ENCODE peak calls at places on chromosomes 1 and 21, in five cellular contexts. One of them, this sample, is unnamed.

GRCh38 chr1:21937372-21938121 is 437 bp upstream of the HSPG2 start:
- DNase-seq in T-cell: peak
- DNase-seq in left lobe of liver: peak
- DNase-seq in amniotic stem cell: peak
- DNase-seq in Calu3: peak
- DNase-seq in this sample: no peak

GRCh38 chr1:232853994-232854532 is 48.8 kb downstream of the MAP10 start:
- DNase-seq in T-cell: no peak
- DNase-seq in left lobe of liver: no peak
- DNase-seq in amniotic stem cell: peak
- DNase-seq in Calu3: no peak
- DNase-seq in this sample: peak

GRCh38 chr1:234989019-234989418 is 139.6 kb downstream of the TOMM20 start:
- DNase-seq in T-cell: no peak
- DNase-seq in left lobe of liver: no peak
- DNase-seq in amniotic stem cell: no peak
- DNase-seq in Calu3: no peak
- DNase-seq in this sample: no peak

GRCh38 chr1:33350611-33351280 is 29.8 kb upstream of the A3GALT2 start:
- DNase-seq in T-cell: no peak
- DNase-seq in left lobe of liver: no peak
- DNase-seq in amniotic stem cell: no peak
- DNase-seq in Calu3: no peak
- DNase-seq in this sample: no peak

GRCh38 chr1:210540288-210540687 is 211.6 kb downstream of the HHAT start:
- DNase-seq in T-cell: no peak
- DNase-seq in left lobe of liver: no peak
- DNase-seq in amniotic stem cell: no peak
- DNase-seq in Calu3: no peak
- DNase-seq in this sample: no peak

GRCh38 chr1:224432141-224432540 is 2.5 kb downstream of the WDR26 start:
- DNase-seq in T-cell: no peak
- DNase-seq in left lobe of liver: no peak
- DNase-seq in amniotic stem cell: no peak
- DNase-seq in Calu3: no peak
- DNase-seq in this sample: no peak

GRCh38 chr1:28437924-28438699 is 67.7 kb upstream of the RCC1 start:
- DNase-seq in T-cell: no peak
- DNase-seq in left lobe of liver: peak
- DNase-seq in amniotic stem cell: peak
- DNase-seq in Calu3: peak
- DNase-seq in this sample: peak

GRCh38 chr21:44867464-44867863 is 6.0 kb downstream of the PTTG1IP start:
- DNase-seq in T-cell: no peak
- DNase-seq in left lobe of liver: no peak
- DNase-seq in amniotic stem cell: no peak
- DNase-seq in Calu3: no peak
- DNase-seq in this sample: no peak

GRCh38 chr1:246537887-246538286 is 28.2 kb downstream of the TFB2M start:
- DNase-seq in T-cell: no peak
- DNase-seq in left lobe of liver: no peak
- DNase-seq in amniotic stem cell: no peak
- DNase-seq in Calu3: no peak
- DNase-seq in this sample: no peak

GRCh38 chr1:11653616-11654570 is at the start of gene FBXO2:
- DNase-seq in T-cell: no peak
- DNase-seq in left lobe of liver: no peak
- DNase-seq in amniotic stem cell: no peak
- DNase-seq in Calu3: no peak
- DNase-seq in this sample: no peak

GRCh38 chr1:118954286-118954890 is 33.8 kb downstream of the TBX15 start:
- DNase-seq in T-cell: no peak
- DNase-seq in left lobe of liver: no peak
- DNase-seq in amniotic stem cell: no peak
- DNase-seq in Calu3: no peak
- DNase-seq in this sample: no peak

GRCh38 chr1:33516891-33517550 is 44.6 kb downstream of the ZSCAN20 start:
- DNase-seq in T-cell: no peak
- DNase-seq in left lobe of liver: no peak
- DNase-seq in amniotic stem cell: no peak
- DNase-seq in Calu3: no peak
- DNase-seq in this sample: no peak

GRCh38 chr1:91245437-91245836 is 159.2 kb downstream of the HFM1 start:
- DNase-seq in T-cell: no peak
- DNase-seq in left lobe of liver: no peak
- DNase-seq in amniotic stem cell: no peak
- DNase-seq in Calu3: no peak
- DNase-seq in this sample: no peak

GRCh38 chr1:113783254-113784103 is 24.2 kb upstream of the PHTF1 start:
- DNase-seq in T-cell: peak
- DNase-seq in left lobe of liver: no peak
- DNase-seq in amniotic stem cell: no peak
- DNase-seq in Calu3: peak
- DNase-seq in this sample: no peak

GRCh38 chr1:15617874-15618684 is 821 bp downstream of the DDI2 start:
- DNase-seq in T-cell: no peak
- DNase-seq in left lobe of liver: no peak
- DNase-seq in amniotic stem cell: no peak
- DNase-seq in Calu3: peak
- DNase-seq in this sample: no peak

GRCh38 chr1:198932351-198932991 is 293.6 kb downstream of the PTPRC start:
- DNase-seq in T-cell: no peak
- DNase-seq in left lobe of liver: no peak
- DNase-seq in amniotic stem cell: no peak
- DNase-seq in Calu3: peak
- DNase-seq in this sample: no peak

GRCh38 chr1:155218854-155219591 is 10.5 kb downstream of the MTX1 start:
- DNase-seq in T-cell: peak
- DNase-seq in left lobe of liver: no peak
- DNase-seq in amniotic stem cell: no peak
- DNase-seq in Calu3: no peak
- DNase-seq in this sample: no peak

GRCh38 chr1:168637350-168637991 is 61.1 kb downstream of the XCL1 start:
- DNase-seq in T-cell: no peak
- DNase-seq in left lobe of liver: no peak
- DNase-seq in amniotic stem cell: no peak
- DNase-seq in Calu3: peak
- DNase-seq in this sample: peak

GRCh38 chr21:45541221-45542039 is 810 bp downstream of the SLC19A1 start:
- DNase-seq in T-cell: peak
- DNase-seq in left lobe of liver: peak
- DNase-seq in amniotic stem cell: no peak
- DNase-seq in Calu3: peak
- DNase-seq in this sample: no peak

GRCh38 chr21:28337319-28337718 is 655.4 kb downstream of the LTN1 start:
- DNase-seq in T-cell: no peak
- DNase-seq in left lobe of liver: no peak
- DNase-seq in amniotic stem cell: peak
- DNase-seq in Calu3: no peak
- DNase-seq in this sample: peak

GRCh38 chr21:43195131-43196021 is 26.6 kb downstream of the CRYAA start:
- DNase-seq in T-cell: no peak
- DNase-seq in left lobe of liver: peak
- DNase-seq in amniotic stem cell: no peak
- DNase-seq in Calu3: no peak
- DNase-seq in this sample: no peak

GRCh38 chr1:12594966-12595838 is 22.8 kb downstream of the DHRS3 start:
- DNase-seq in T-cell: no peak
- DNase-seq in left lobe of liver: no peak
- DNase-seq in amniotic stem cell: no peak
- DNase-seq in Calu3: peak
- DNase-seq in this sample: no peak

GRCh38 chr1:30697571-30697970 is 25.8 kb downstream of the MATN1 start:
- DNase-seq in T-cell: no peak
- DNase-seq in left lobe of liver: no peak
- DNase-seq in amniotic stem cell: no peak
- DNase-seq in Calu3: no peak
- DNase-seq in this sample: no peak

GRCh38 chr1:246002725-246003441 is 504.2 kb downstream of the SMYD3 start:
- DNase-seq in T-cell: peak
- DNase-seq in left lobe of liver: peak
- DNase-seq in amniotic stem cell: peak
- DNase-seq in Calu3: peak
- DNase-seq in this sample: no peak

GRCh38 chr1:183023601-183024351 is 556 bp downstream of the LAMC1 start:
- DNase-seq in T-cell: no peak
- DNase-seq in left lobe of liver: peak
- DNase-seq in amniotic stem cell: no peak
- DNase-seq in Calu3: peak
- DNase-seq in this sample: no peak

GRCh38 chr1:151867785-151868403 is 14.4 kb upstream of the THEM5 start:
- DNase-seq in T-cell: no peak
- DNase-seq in left lobe of liver: no peak
- DNase-seq in amniotic stem cell: no peak
- DNase-seq in Calu3: no peak
- DNase-seq in this sample: peak

GRCh38 chr1:28893403-28894102 is 20.8 kb upstream of the EPB41 start:
- DNase-seq in T-cell: no peak
- DNase-seq in left lobe of liver: no peak
- DNase-seq in amniotic stem cell: no peak
- DNase-seq in Calu3: no peak
- DNase-seq in this sample: no peak

GRCh38 chr21:46438241-46438640 is 20.4 kb upstream of the DIP2A start:
- DNase-seq in T-cell: no peak
- DNase-seq in left lobe of liver: no peak
- DNase-seq in amniotic stem cell: no peak
- DNase-seq in Calu3: no peak
- DNase-seq in this sample: no peak

GRCh38 chr1:206886831-206887230 is 10.4 kb upstream of the IL24 start:
- DNase-seq in T-cell: no peak
- DNase-seq in left lobe of liver: no peak
- DNase-seq in amniotic stem cell: no peak
- DNase-seq in Calu3: no peak
- DNase-seq in this sample: no peak

GRCh38 chr1:202037706-202038296 is 27.4 kb downstream of the ELF3 start:
- DNase-seq in T-cell: no peak
- DNase-seq in left lobe of liver: no peak
- DNase-seq in amniotic stem cell: no peak
- DNase-seq in Calu3: no peak
- DNase-seq in this sample: peak

GRCh38 chr1:184298321-184299052 is 88.3 kb upstream of the C1orf21 start:
- DNase-seq in T-cell: no peak
- DNase-seq in left lobe of liver: no peak
- DNase-seq in amniotic stem cell: no peak
- DNase-seq in Calu3: no peak
- DNase-seq in this sample: no peak

GRCh38 chr1:119332626-119333025 is 36.0 kb upstream of the HAO2 start:
- DNase-seq in T-cell: no peak
- DNase-seq in left lobe of liver: no peak
- DNase-seq in amniotic stem cell: no peak
- DNase-seq in Calu3: no peak
- DNase-seq in this sample: no peak

GRCh38 chr21:16133248-16133647 is 403.5 kb downstream of the USP25 start:
- DNase-seq in T-cell: no peak
- DNase-seq in left lobe of liver: no peak
- DNase-seq in amniotic stem cell: no peak
- DNase-seq in Calu3: no peak
- DNase-seq in this sample: no peak

GRCh38 chr1:63230722-63231121 is 91.6 kb upstream of the FOXD3 start:
- DNase-seq in T-cell: no peak
- DNase-seq in left lobe of liver: no peak
- DNase-seq in amniotic stem cell: no peak
- DNase-seq in Calu3: no peak
- DNase-seq in this sample: no peak

GRCh38 chr1:31412732-31413404 is at the start of gene SERINC2:
- DNase-seq in T-cell: peak
- DNase-seq in left lobe of liver: peak
- DNase-seq in amniotic stem cell: no peak
- DNase-seq in Calu3: peak
- DNase-seq in this sample: no peak

GRCh38 chr1:93681549-93682412 is at the start of gene BCAR3:
- DNase-seq in T-cell: no peak
- DNase-seq in left lobe of liver: peak
- DNase-seq in amniotic stem cell: peak
- DNase-seq in Calu3: peak
- DNase-seq in this sample: no peak

GRCh38 chr1:77889240-77889637 is 815 bp downstream of the NEXN start:
- DNase-seq in T-cell: no peak
- DNase-seq in left lobe of liver: no peak
- DNase-seq in amniotic stem cell: peak
- DNase-seq in Calu3: no peak
- DNase-seq in this sample: no peak